ENCODE peak calls at places on chromosomes 5 and 9, in eight cellular contexts. J is heart right ventricle; A is endothelial cell; B is T1000; T is AG04450; O is ecto neural progenitor cell; V is upper lobe of right lung; R is naive thymus-derived CD4-positive, alpha-beta T cell. Y is an unnamed sample.

GRCh38 chr9:133725886-133726285 is 12.3 kb downstream of the SARDH start:
- DNase-seq in J (no peak), A (no peak), B (no peak), T (no peak), O (no peak), V (no peak), R (no peak), Y (peak)

GRCh38 chr5:81164936-81165335 is 68.2 kb upstream of the CKMT2 start:
- DNase-seq in J (no peak), A (no peak), B (no peak), T (no peak), O (no peak), V (no peak), R (no peak), Y (no peak)

GRCh38 chr9:136685792-136686533 is 1.3 kb downstream of the AGPAT2 start:
- DNase-seq in J (peak), A (peak), B (no peak), T (no peak), O (no peak), V (no peak), R (no peak), Y (no peak)

GRCh38 chr9:3746296-3747275 is 220.8 kb upstream of the RFX3 start:
- DNase-seq in J (no peak), A (no peak), B (no peak), T (peak), O (no peak), V (no peak), R (no peak), Y (no peak)

GRCh38 chr9:108083160-108083559 is 593.6 kb upstream of the KLF4 start:
- DNase-seq in J (no peak), A (no peak), B (no peak), T (no peak), O (no peak), V (no peak), R (no peak), Y (no peak)

GRCh38 chr9:36276840-36277239 is 18.6 kb upstream of the GNE start:
- DNase-seq in J (peak), A (no peak), B (no peak), T (peak), O (no peak), V (no peak), R (no peak), Y (no peak)

GRCh38 chr5:175895701-175896102 is 24.3 kb downstream of the CPLX2 start:
- DNase-seq in J (peak), A (no peak), B (no peak), T (no peak), O (peak), V (no peak), R (peak), Y (no peak)

GRCh38 chr5:52989781-52990530 is 804 bp downstream of the ITGA2 start:
- DNase-seq in J (peak), A (peak), B (peak), T (no peak), O (peak), V (peak), R (peak), Y (no peak)

GRCh38 chr5:94268226-94268625 is 350.2 kb downstream of the KIAA0825 start:
- DNase-seq in J (no peak), A (no peak), B (no peak), T (no peak), O (no peak), V (no peak), R (no peak), Y (no peak)

GRCh38 chr9:114207034-114207815 is 51.9 kb downstream of the COL27A1 start:
- DNase-seq in J (peak), A (no peak), B (no peak), T (no peak), O (peak), V (no peak), R (no peak), Y (no peak)

GRCh38 chr9:5514608-5515260 is 4.4 kb downstream of the PDCD1LG2 start:
- DNase-seq in J (no peak), A (no peak), B (no peak), T (no peak), O (no peak), V (no peak), R (no peak), Y (no peak)

GRCh38 chr9:17731308-17731707 is 152.4 kb downstream of the SH3GL2 start:
- DNase-seq in J (no peak), A (no peak), B (no peak), T (no peak), O (no peak), V (no peak), R (no peak), Y (no peak)

GRCh38 chr9:69324549-69325401 is at the start of gene ENTREP1:
- DNase-seq in J (peak), A (peak), B (peak), T (no peak), O (peak), V (peak), R (no peak), Y (no peak)

GRCh38 chr5:132437604-132438275 is 52.8 kb downstream of the IRF1 start:
- DNase-seq in J (peak), A (peak), B (peak), T (peak), O (no peak), V (peak), R (peak), Y (no peak)

GRCh38 chr5:67809589-67809988 is 406.0 kb upstream of the PIK3R1 start:
- DNase-seq in J (no peak), A (no peak), B (no peak), T (no peak), O (no peak), V (no peak), R (no peak), Y (no peak)

GRCh38 chr5:172740483-172741205 is 30.4 kb downstream of the DUSP1 start:
- DNase-seq in J (peak), A (no peak), B (peak), T (peak), O (no peak), V (peak), R (no peak), Y (no peak)

GRCh38 chr5:82274343-82275266 is 3.5 kb downstream of the RPS23 start:
- DNase-seq in J (no peak), A (no peak), B (no peak), T (no peak), O (no peak), V (no peak), R (no peak), Y (no peak)

GRCh38 chr5:40669606-40670005 is 10.1 kb upstream of the PTGER4 start:
- DNase-seq in J (no peak), A (no peak), B (no peak), T (no peak), O (no peak), V (no peak), R (no peak), Y (no peak)

GRCh38 chr5:124735169-124735858 is 11.1 kb downstream of the ZNF608 start:
- DNase-seq in J (no peak), A (peak), B (no peak), T (no peak), O (peak), V (no peak), R (no peak), Y (no peak)

GRCh38 chr5:169753795-169754194 is 116.7 kb downstream of the DOCK2 start:
- DNase-seq in J (no peak), A (no peak), B (no peak), T (no peak), O (no peak), V (no peak), R (no peak), Y (no peak)

GRCh38 chr5:168409601-168410458 is 76.4 kb upstream of the RARS1 start:
- DNase-seq in J (no peak), A (no peak), B (no peak), T (peak), O (no peak), V (no peak), R (no peak), Y (no peak)

GRCh38 chr9:129247285-129248153 is 69.5 kb upstream of the IER5L start:
- DNase-seq in J (no peak), A (no peak), B (no peak), T (no peak), O (no peak), V (peak), R (no peak), Y (no peak)

GRCh38 chr5:149448831-149449714 is 70.0 kb upstream of the IL17B start:
- DNase-seq in J (no peak), A (no peak), B (no peak), T (no peak), O (no peak), V (no peak), R (no peak), Y (no peak)